ENCODE peak calls at places on chromosomes 5 and 9, in ten cellular contexts. W, O, B, E, U, V, N, S, G and Y are unnamed samples.

GRCh38 chr5:150848271-150848670 is 1.9 kb downstream of the IRGM start:
- DNase-seq in B (no peak), N (peak; percentile 4), E (no peak), V (no peak), G (no peak), O (no peak), U (peak; percentile 37), W (no peak), S (no peak), Y (no peak)

GRCh38 chr5:37272564-37272963 is 23.4 kb upstream of the CPLANE1 start:
- DNase-seq in U (peak; percentile 63), G (peak; percentile 76), B (no peak), E (peak; percentile 88), O (no peak), N (peak; percentile 40), S (no peak), V (no peak), W (no peak), Y (no peak)

GRCh38 chr5:112906637-112907036 is 15.4 kb downstream of the REEP5 start:
- DNase-seq in N (no peak), O (no peak), S (no peak), W (no peak), E (no peak), B (no peak), G (no peak), V (no peak), U (no peak), Y (no peak)

GRCh38 chr9:38285236-38285635 is 107.3 kb upstream of the ALDH1B1 start:
- DNase-seq in B (no peak), V (no peak), N (no peak), O (no peak), S (no peak), G (no peak), W (no peak), E (no peak), U (no peak), Y (no peak)

GRCh38 chr5:42520203-42520602 is 97.0 kb downstream of the GHR start:
- DNase-seq in W (no peak), B (no peak), G (no peak), U (no peak), N (no peak), S (no peak), E (no peak), O (no peak), V (no peak), Y (no peak)

GRCh38 chr9:91391426-91392217 is 29.9 kb upstream of the AUH start:
- DNase-seq in G (no peak), O (no peak), W (no peak), V (no peak), S (no peak), U (peak; percentile 8), E (peak; percentile 1), B (no peak), N (peak; percentile 17), Y (no peak)

GRCh38 chr9:98085955-98086354 is 29.4 kb downstream of the NANS start:
- DNase-seq in O (no peak), N (no peak), W (no peak), E (no peak), V (no peak), B (no peak), S (no peak), G (no peak), U (peak; percentile 42), Y (no peak)

GRCh38 chr5:142747034-142747433 is 23.1 kb upstream of the ARHGAP26 start:
- DNase-seq in B (no peak), W (no peak), S (no peak), V (no peak), N (no peak), G (no peak), E (no peak), U (no peak), O (no peak), Y (no peak)

GRCh38 chr9:133375724-133376654 is at the start of the genes STKLD1 and SURF4:
- DNase-seq in U (peak; percentile 84), N (peak; percentile 90), O (peak; percentile 92), V (peak; percentile 95), G (peak; percentile 98), E (peak; percentile 93), B (peak; percentile 98), W (peak; percentile 94), S (peak; percentile 100), Y (peak; percentile 92)

GRCh38 chr5:168174376-168174775 is 117.1 kb upstream of the WWC1 start:
- DNase-seq in B (no peak), U (peak; percentile 53), G (no peak), S (no peak), V (peak; percentile 30), W (no peak), E (no peak), N (no peak), O (no peak), Y (no peak)

GRCh38 chr5:74865799-74866652 is at the start of gene FAM169A:
- DNase-seq in G (peak; percentile 50), B (peak; percentile 78), N (no peak), W (no peak), O (peak; percentile 49), V (no peak), U (peak; percentile 27), E (peak; percentile 76), S (peak; percentile 61), Y (peak; percentile 52)

GRCh38 chr5:133421394-133421793 is 190.9 kb downstream of the FSTL4 start:
- DNase-seq in S (no peak), G (no peak), W (no peak), N (peak; percentile 3), U (no peak), B (no peak), V (no peak), O (no peak), E (no peak), Y (no peak)

GRCh38 chr9:129285979-129286772 is 108.1 kb upstream of the IER5L start:
- DNase-seq in V (no peak), W (peak; percentile 5), O (no peak), E (no peak), N (no peak), S (no peak), G (peak; percentile 40), U (no peak), B (no peak), Y (no peak)

GRCh38 chr5:103621548-103621930 is 59.0 kb upstream of the NUDT12 start:
- DNase-seq in O (no peak), G (no peak), S (no peak), W (no peak), E (no peak), B (no peak), V (no peak), U (no peak), N (no peak), Y (no peak)

GRCh38 chr5:159971931-159972461 is 36.9 kb upstream of the TTC1 start:
- DNase-seq in V (no peak), W (no peak), S (no peak), O (no peak), E (peak; percentile 63), N (no peak), G (no peak), U (no peak), B (no peak), Y (peak; percentile 50)

GRCh38 chr5:156718985-156719384 is 131.1 kb upstream of the PPP1R2B start:
- DNase-seq in U (no peak), B (no peak), O (no peak), W (no peak), G (no peak), S (no peak), V (no peak), E (no peak), N (no peak), Y (no peak)

GRCh38 chr5:134003064-134003956 is 1.5 kb downstream of the VDAC1 start:
- DNase-seq in O (no peak), U (no peak), W (no peak), G (no peak), V (no peak), E (no peak), N (no peak), S (no peak), B (no peak), Y (no peak)

GRCh38 chr5:28305891-28306290 is 1267.5 kb upstream of the CDH9 start:
- DNase-seq in B (no peak), G (no peak), N (no peak), W (no peak), U (no peak), S (no peak), V (no peak), E (no peak), O (no peak), Y (no peak)

GRCh38 chr5:167786871-167787568 is 504.4 kb upstream of the WWC1 start:
- DNase-seq in S (no peak), E (no peak), O (no peak), U (no peak), N (no peak), B (no peak), W (no peak), G (no peak), V (no peak), Y (no peak)

GRCh38 chr9:95048225-95049087 is 269.1 kb downstream of the FANCC start:
- DNase-seq in G (peak; percentile 89), B (peak; percentile 93), O (peak; percentile 36), S (peak; percentile 93), W (peak; percentile 53), N (no peak), V (no peak), U (peak; percentile 87), E (peak; percentile 84), Y (peak; percentile 37)
- TF ChIP-seq CTCF in G (no peak), B (no peak), O (no peak), S (no peak), W (no peak), N (no peak), V (no peak), U (no peak), E (no peak), Y (no peak)

DNA sequence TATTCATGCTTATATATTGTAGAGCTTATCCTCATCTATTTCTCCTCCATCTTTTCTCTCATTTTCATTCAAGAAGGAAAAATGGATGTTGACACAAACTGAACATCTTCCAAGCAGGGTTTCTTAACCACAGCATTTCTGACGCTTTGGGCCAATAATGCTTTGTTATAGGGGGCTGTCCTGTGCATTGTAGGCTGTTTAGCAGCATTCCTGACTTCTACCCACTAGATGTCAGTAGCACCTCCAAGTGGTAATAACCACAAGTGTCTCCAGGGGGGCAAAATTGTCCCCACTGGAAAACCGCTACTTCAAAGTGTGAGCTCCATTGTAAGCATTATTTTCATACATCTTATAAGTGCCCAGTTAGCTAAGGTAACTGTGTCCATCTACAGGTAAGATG is 2.6 kb upstream of the TXNDC8 start:
- DNase-seq in E (peak; percentile 2), U (peak; percentile 34), S (no peak), W (no peak), N (peak; percentile 9), B (no peak), V (no peak), O (no peak), G (no peak), Y (no peak)
- TF ChIP-seq CTCF in E (no peak), U (peak; percentile 50), S (no peak), W (no peak), N (peak; percentile 72), B (peak; percentile 26), V (peak; percentile 24), O (no peak), G (no peak), Y (peak; percentile 34)

GRCh38 chr5:6501701-6502100 is 53.0 kb downstream of the UBE2QL1 start:
- DNase-seq in G (no peak), O (no peak), W (no peak), U (no peak), V (no peak), N (no peak), B (no peak), E (no peak), S (no peak), Y (no peak)
- TF ChIP-seq CTCF in G (no peak), O (no peak), W (no peak), U (no peak), V (no peak), N (no peak), B (no peak), E (no peak), S (no peak), Y (no peak)

GRCh38 chr9:120299785-120300184 is 280.2 kb downstream of the CDK5RAP2 start:
- DNase-seq in G (no peak), O (no peak), S (no peak), W (no peak), B (no peak), N (no peak), V (no peak), E (no peak), U (no peak), Y (no peak)
- TF ChIP-seq CTCF in G (no peak), O (no peak), S (no peak), W (no peak), B (no peak), N (no peak), V (no peak), E (no peak), U (no peak), Y (no peak)